ENCODE peak calls at places on chromosome 10, in ten cellular contexts. H is A549, V is GM12865, J is Calu3, M is mesothelial cell of epicardium, Z is type B pancreatic cell, N is neural crest cell, C is IMR-90, S is BE2C, L is OCI-LY7. T is an unnamed sample.

GRCh38 chr10:112716924-112717348 is 233.1 kb upstream of the TCF7L2 start:
- DNase-seq in L (no peak), C (peak; percentile 72), M (no peak), V (no peak), S (no peak), N (no peak), Z (no peak), J (no peak), H (peak; percentile 21), T (no peak)

GRCh38 chr10:64379898-64380297 is 858.7 kb downstream of the REEP3 start:
- DNase-seq in S (peak; percentile 23), V (peak; percentile 11), C (no peak), L (no peak), N (no peak), J (peak; percentile 48), M (no peak), H (no peak), Z (no peak), T (no peak)

GRCh38 chr10:79196470-79197461 is 128.0 kb downstream of the ZMIZ1 start:
- DNase-seq in L (peak; percentile 76), S (peak; percentile 84), Z (peak; percentile 86), H (peak; percentile 82), V (peak; percentile 77), C (peak; percentile 47), N (peak; percentile 85), J (peak; percentile 94), M (peak; percentile 68), T (peak; percentile 80)

GRCh38 chr10:61974611-61975010 is 73.1 kb downstream of the ARID5B start:
- DNase-seq in N (no peak), H (no peak), L (peak; percentile 77), S (peak; percentile 72), V (peak; percentile 77), C (peak; percentile 75), M (peak; percentile 48), J (no peak), Z (no peak), T (peak; percentile 27)

GRCh38 chr10:31215052-31215451 is 104.0 kb upstream of the ZEB1 start:
- DNase-seq in S (no peak), M (no peak), H (no peak), C (no peak), J (no peak), L (no peak), Z (no peak), V (no peak), N (no peak), T (no peak)

GRCh38 chr10:17562572-17562971 is 54.6 kb downstream of the HACD1 start:
- DNase-seq in M (no peak), H (no peak), C (peak; percentile 69), S (no peak), J (no peak), N (no peak), Z (no peak), L (no peak), V (no peak), T (no peak)

GRCh38 chr10:689433-690226 is at the start of gene DIP2C:
- DNase-seq in M (peak; percentile 77), N (peak; percentile 63), H (peak; percentile 83), S (peak; percentile 77), L (no peak), C (peak; percentile 77), Z (peak; percentile 86), V (no peak), J (peak; percentile 77), T (no peak)

GRCh38 chr10:6774406-6774805 is 194.3 kb upstream of the PRKCQ start:
- DNase-seq in J (no peak), V (no peak), H (no peak), C (peak; percentile 18), N (no peak), M (no peak), L (no peak), Z (no peak), S (no peak), T (no peak)

GRCh38 chr10:16119445-16119844 is 259.1 kb upstream of the MINDY3 start:
- DNase-seq in L (no peak), V (no peak), N (no peak), S (no peak), C (no peak), J (no peak), Z (no peak), H (no peak), M (no peak), T (no peak)

GRCh38 chr10:16120563-16120962 is 260.3 kb upstream of the MINDY3 start:
- DNase-seq in C (no peak), S (no peak), J (no peak), M (no peak), V (no peak), N (no peak), Z (no peak), L (no peak), H (no peak), T (no peak)

GRCh38 chr10:16117305-16117695 is 257.0 kb upstream of the MINDY3 start:
- DNase-seq in C (no peak), L (no peak), V (no peak), N (no peak), J (no peak), M (no peak), Z (no peak), H (no peak), S (no peak), T (no peak)

DNA sequence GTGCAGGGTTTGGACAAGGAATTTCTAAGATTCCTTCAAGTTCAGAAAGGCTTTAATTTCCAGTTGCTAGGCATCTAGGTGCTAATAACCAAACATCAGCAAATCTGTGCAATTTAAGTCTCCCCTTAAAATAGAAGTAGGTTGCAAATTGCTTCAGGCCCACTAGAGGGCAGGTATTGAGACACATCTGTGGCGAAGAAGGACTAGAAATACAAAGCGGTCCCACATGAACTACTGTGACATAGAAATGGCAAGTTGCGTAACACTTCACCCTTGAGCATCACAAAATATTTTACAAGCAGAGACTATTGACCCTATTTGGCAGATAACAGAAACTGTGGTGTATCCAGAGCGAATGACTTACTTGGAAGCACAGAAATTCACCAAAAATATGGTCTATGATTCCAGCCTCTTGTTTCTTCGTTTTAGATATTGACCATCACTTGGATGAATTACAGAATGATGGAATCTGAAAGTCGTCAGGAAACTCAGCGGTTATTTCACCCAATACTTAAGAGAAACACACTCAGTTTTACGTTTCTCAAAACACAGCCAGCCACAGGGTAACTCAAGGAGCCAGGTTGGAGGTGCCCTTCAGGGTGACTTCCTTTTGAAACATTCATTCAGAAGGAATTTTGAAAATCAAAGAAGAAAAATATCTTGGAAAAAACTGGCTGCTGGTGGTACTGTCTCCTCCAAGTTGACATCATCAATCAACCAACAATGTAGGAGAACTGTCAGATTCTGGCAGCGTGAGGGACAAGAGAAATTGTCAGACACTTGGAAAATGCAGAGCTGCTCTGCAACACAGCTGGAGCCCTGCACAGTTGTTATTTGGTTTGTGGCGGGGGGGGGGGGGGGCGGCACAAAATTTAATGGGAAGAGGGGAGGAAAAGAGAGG is 256.3 kb upstream of the MINDY3 start:
- DNase-seq in S (no peak), M (no peak), Z (no peak), H (peak; percentile 15), N (peak; percentile 8), V (peak; percentile 50), L (peak; percentile 20), J (peak; percentile 6), C (no peak), T (peak; percentile 13)
- TF ChIP-seq CTCF in S (peak; percentile 53), M (peak; percentile 45), Z (peak; percentile 79), H (peak; percentile 50), N (peak; percentile 73), V (peak; percentile 58), L (peak; percentile 75), J (peak; percentile 41), C (peak; percentile 16), T (peak; percentile 50)

DNA sequence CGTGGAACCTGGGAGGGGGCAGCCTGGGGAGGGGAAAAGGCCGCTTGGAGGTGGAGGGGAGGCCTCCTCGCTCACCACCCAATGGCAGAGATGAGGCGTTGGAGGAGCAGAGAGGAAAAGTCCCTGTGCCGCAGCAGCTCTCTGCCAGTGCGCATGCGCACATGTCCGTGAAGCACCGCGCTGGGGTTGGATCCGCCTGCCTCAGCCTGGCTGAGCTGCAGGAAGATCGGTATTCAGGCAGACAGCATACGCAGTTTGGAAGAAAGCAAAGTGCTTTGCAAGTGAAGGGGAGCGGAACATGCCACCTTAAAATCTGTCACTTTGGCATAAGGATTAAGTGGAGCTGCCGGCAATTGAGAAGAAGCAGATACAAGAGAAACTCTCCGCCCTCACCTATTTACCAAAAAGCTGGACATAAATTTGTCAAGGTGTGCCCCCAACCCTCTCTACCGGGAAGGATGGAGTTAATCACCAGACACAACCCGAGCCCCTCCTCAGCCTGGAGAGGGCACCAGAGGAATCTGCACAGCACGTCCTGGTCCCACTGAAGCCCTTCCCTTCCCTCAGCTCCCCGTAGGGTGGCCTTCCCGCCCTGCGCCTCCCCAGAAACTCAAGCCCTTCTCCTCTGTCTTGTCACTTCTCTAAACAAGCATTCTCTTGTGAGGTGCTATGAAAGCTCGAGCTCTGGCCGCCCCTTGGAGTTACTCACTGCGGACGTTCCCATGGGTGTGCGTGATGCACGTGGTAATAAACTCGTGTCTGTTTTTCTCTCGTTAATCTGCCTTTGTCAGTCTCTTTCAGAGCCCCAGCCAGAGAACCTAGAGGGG is 32.2 kb upstream of the TMEM72 start:
- DNase-seq in J (peak; percentile 80), M (peak; percentile 86), N (peak; percentile 79), C (peak; percentile 82), Z (peak; percentile 92), H (peak; percentile 66), V (peak; percentile 78), L (no peak), S (peak; percentile 83), T (peak; percentile 77)
- TF ChIP-seq CTCF in J (no peak), M (peak; percentile 9), N (peak; percentile 47), C (no peak), Z (peak; percentile 32), H (no peak), V (no peak), L (no peak), S (no peak), T (no peak)

DNA sequence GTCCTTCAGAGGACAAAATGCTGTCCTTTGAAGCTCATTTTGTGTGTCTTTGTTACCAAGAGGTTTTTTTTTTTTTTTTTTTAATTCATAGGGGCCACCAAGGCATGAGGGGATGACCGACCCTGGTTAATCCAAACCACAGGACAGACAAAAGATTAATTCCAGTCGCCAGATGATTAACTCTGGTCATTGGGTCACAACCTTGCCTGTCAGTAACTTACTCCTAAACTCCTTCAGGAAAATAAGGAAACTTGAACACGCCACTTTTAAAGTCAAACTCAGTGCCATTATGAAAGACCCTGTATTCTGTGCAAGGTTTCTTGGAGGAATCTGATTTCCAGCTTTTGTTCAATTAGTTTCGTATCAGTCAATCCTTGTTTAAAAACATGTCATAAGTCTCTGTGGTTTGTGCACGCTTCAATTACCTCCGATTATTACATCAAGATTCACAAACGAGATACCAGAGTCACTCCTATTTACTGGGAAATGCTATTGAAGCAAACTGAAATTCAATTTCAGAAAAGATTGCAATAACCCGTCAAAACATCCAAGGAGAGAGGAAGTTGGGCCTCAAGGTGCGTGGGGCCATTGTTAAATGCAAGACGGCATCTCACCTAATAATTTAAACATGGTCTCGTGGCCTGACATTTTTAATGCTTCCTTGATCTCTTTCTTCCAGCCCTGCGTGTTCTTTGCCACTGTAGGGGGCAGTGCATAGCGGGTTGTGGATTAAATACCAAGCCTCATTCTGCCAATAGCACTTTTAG is 44.0 kb downstream of the NRP1 start:
- DNase-seq in S (no peak), V (no peak), L (no peak), H (peak; percentile 32), J (peak; percentile 17), N (no peak), M (no peak), Z (no peak), C (no peak), T (no peak)
- TF ChIP-seq CTCF in S (peak; percentile 43), V (no peak), L (peak; percentile 33), H (peak; percentile 51), J (no peak), N (peak; percentile 42), M (no peak), Z (peak; percentile 58), C (peak; percentile 17), T (no peak)

DNA sequence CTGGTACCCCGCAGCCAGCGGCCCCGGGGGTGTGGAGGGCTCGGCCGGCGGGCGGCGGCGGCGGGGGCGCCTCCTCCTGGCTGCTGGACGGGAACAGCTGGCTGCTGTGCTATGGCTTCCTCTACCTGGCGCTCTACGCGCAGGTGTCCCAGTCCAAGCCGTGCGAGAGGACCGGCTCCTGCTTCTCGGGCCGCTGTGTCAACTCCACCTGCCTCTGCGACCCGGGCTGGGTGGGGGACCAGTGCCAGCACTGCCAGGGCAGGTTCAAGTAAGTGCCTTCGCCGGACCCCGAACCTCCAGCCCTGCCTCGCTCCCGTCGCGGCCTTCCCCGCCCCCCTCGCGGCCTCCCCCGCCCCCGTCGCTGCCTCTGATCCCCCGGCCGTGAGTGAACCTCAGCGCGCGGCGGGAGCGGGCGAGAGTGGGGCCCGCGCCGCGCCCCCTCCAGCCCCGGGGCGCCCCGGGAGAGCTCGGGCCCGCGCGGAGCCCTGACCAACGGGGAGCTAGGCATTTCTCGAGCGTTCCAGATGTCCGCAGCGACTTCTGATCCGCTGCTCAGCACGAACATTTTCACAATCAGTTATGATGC is 704 bp downstream of the ATRNL1 start:
- DNase-seq in N (peak; percentile 23), Z (no peak), L (no peak), J (peak; percentile 51), C (no peak), H (peak; percentile 33), S (no peak), M (peak; percentile 21), V (peak; percentile 14), T (peak; percentile 11)
- TF ChIP-seq CTCF in N (peak; percentile 60), Z (peak; percentile 48), L (no peak), J (no peak), C (peak; percentile 12), H (peak; percentile 38), S (peak; percentile 11), M (no peak), V (peak; percentile 27), T (no peak)